ENCODE peak calls at places on chromosomes 16 and 17, in eight cellular contexts. H, B, J, Q, A, I, V and C are unnamed samples.

GRCh38 chr16:35196313-35196712 is 1736.9 kb downstream of the TP53TG3F start:
- DNase-seq in H (no peak), B (no peak), J (no peak), Q (no peak), A (no peak), I (no peak), V (no peak), C (no peak)

GRCh38 chr17:82583720-82584234 is 64.2 kb downstream of the FOXK2 start:
- DNase-seq in H (no peak), B (no peak), J (no peak), Q (no peak), A (no peak), I (no peak), V (no peak), C (no peak)

GRCh38 chr16:1420540-1421205 is at the start of gene UQCC4:
- DNase-seq in H (peak), B (peak), J (peak), Q (peak), A (peak), I (peak), V (peak), C (peak)

GRCh38 chr16:70254095-70254964 is 2.6 kb upstream of the EXOSC6 start:
- DNase-seq in H (no peak), B (no peak), J (no peak), Q (no peak), A (peak), I (no peak), V (no peak), C (no peak)

GRCh38 chr16:81401035-81401950 is 43.3 kb upstream of the CMIP start:
- DNase-seq in H (peak), B (peak), J (peak), Q (no peak), A (peak), I (peak), V (no peak), C (peak)

GRCh38 chr16:31177136-31177535 is 2.8 kb upstream of the FUS start:
- DNase-seq in H (no peak), B (no peak), J (no peak), Q (no peak), A (peak), I (no peak), V (no peak), C (peak)

GRCh38 chr16:74778646-74779045 is 4.0 kb upstream of the FA2H start:
- DNase-seq in H (no peak), B (no peak), J (no peak), Q (peak), A (no peak), I (no peak), V (no peak), C (no peak)

GRCh38 chr16:66996324-66996982 is 8.1 kb downstream of the CES4A start:
- DNase-seq in H (no peak), B (peak), J (peak), Q (no peak), A (peak), I (no peak), V (no peak), C (peak)

GRCh38 chr16:86660623-86661022 is 82.3 kb downstream of the FOXL1 start:
- DNase-seq in H (no peak), B (no peak), J (no peak), Q (no peak), A (no peak), I (no peak), V (no peak), C (no peak)

GRCh38 chr16:51050379-51050710 is 100.7 kb downstream of the SALL1 start:
- DNase-seq in H (no peak), B (no peak), J (no peak), Q (no peak), A (no peak), I (no peak), V (no peak), C (no peak)

GRCh38 chr17:45836047-45837044 is 8.3 kb upstream of the SPPL2C start:
- DNase-seq in H (no peak), B (no peak), J (no peak), Q (no peak), A (no peak), I (no peak), V (no peak), C (no peak)
- TF ChIP-seq CTCF in H (no peak), B (no peak), J (no peak), Q (no peak), A (no peak), I (no peak), V (no peak), C (no peak)

GRCh38 chr16:72149676-72150464 is 22.1 kb downstream of the PMFBP1 start:
- DNase-seq in H (no peak), B (no peak), J (no peak), Q (no peak), A (no peak), I (no peak), V (no peak), C (no peak)
- TF ChIP-seq CTCF in H (no peak), B (peak), J (no peak), Q (no peak), A (no peak), I (no peak), V (no peak), C (no peak)

GRCh38 chr17:43873091-43873490 is 26.1 kb downstream of the CD300LG start:
- DNase-seq in H (no peak), B (no peak), J (no peak), Q (peak), A (no peak), I (no peak), V (no peak), C (no peak)
- TF ChIP-seq CTCF in H (no peak), B (peak), J (no peak), Q (no peak), A (no peak), I (peak), V (no peak), C (no peak)

GRCh38 chr16:85234310-85235235 is 122.3 kb upstream of the CIBAR2 start:
- DNase-seq in H (peak), B (peak), J (peak), Q (peak), A (peak), I (no peak), V (no peak), C (no peak)
- TF ChIP-seq CTCF in H (no peak), B (no peak), J (peak), Q (no peak), A (no peak), I (no peak), V (no peak), C (no peak)